ENCODE peak calls at places on chromosomes 11 and 22, in five cellular contexts. L, W, B, D and F are unnamed samples.

GRCh38 chr11:76793391-76793811 is 10.2 kb downstream of the TSKU start:
- ATAC-seq in D (peak), L (peak), B (no peak), W (no peak), F (peak)

GRCh38 chr11:46248270-46249102 is 29.0 kb upstream of the CREB3L1 start:
- ATAC-seq in W (no peak), B (no peak), L (no peak), D (no peak), F (no peak)

GRCh38 chr11:1041471-1041870 is 5.0 kb upstream of the MUC6 start:
- ATAC-seq in L (no peak), B (no peak), W (no peak), D (peak), F (no peak)

GRCh38 chr11:65915821-65916251 is 3.0 kb downstream of the C11orf68 start:
- ATAC-seq in L (peak), B (no peak), D (peak), W (no peak), F (peak)

GRCh38 chr11:17764446-17765218 is 30.1 kb downstream of the KCNC1 start:
- ATAC-seq in D (no peak), W (no peak), L (no peak), B (no peak), F (no peak)

GRCh38 chr11:8638300-8638699 is 44.2 kb downstream of the TRIM66 start:
- ATAC-seq in W (no peak), B (no peak), L (no peak), D (no peak), F (no peak)

GRCh38 chr11:117490019-117490679 is 162.5 kb downstream of the CEP164 start:
- ATAC-seq in B (no peak), L (no peak), W (no peak), D (no peak), F (no peak)

GRCh38 chr11:15673408-15673811 is 558.7 kb downstream of the INSC start:
- ATAC-seq in D (no peak), L (peak), B (no peak), W (no peak), F (no peak)

GRCh38 chr11:33997473-33998347 is 53.8 kb upstream of the CAPRIN1 start:
- ATAC-seq in B (no peak), D (peak), W (no peak), L (no peak), F (no peak)

GRCh38 chr11:75740681-75741080 is 23.0 kb downstream of the MOGAT2 start:
- ATAC-seq in D (no peak), L (no peak), B (no peak), W (no peak), F (no peak)

GRCh38 chr11:12914401-12914912 is 94.7 kb upstream of the RASSF10 start:
- ATAC-seq in L (peak), W (no peak), D (peak), B (no peak), F (peak)

GRCh38 chr11:122140535-122140934 is 24.5 kb upstream of the BLID start:
- ATAC-seq in W (no peak), D (no peak), L (no peak), B (no peak), F (no peak)

GRCh38 chr11:116697011-116697410 is 75.8 kb downstream of the BUD13 start:
- ATAC-seq in W (no peak), L (no peak), B (no peak), D (no peak), F (no peak)

GRCh38 chr11:127000291-127000968 is at the start of gene KIRREL3:
- ATAC-seq in D (no peak), B (no peak), L (no peak), W (no peak), F (no peak)

GRCh38 chr11:80297808-80298460 is 857.1 kb upstream of the TENM4 start:
- ATAC-seq in W (no peak), B (no peak), L (peak), D (no peak), F (no peak)

GRCh38 chr22:22894740-22895731 is 7.4 kb downstream of the IGLL5 start:
- ATAC-seq in D (no peak), L (no peak), B (no peak), W (no peak), F (no peak)

GRCh38 chr11:13206086-13206640 is 71.4 kb upstream of the BMAL1 start:
- ATAC-seq in B (no peak), L (no peak), D (no peak), W (no peak), F (no peak)

GRCh38 chr11:6992457-6993431 is 27.4 kb downstream of the ZNF214 start:
- ATAC-seq in L (no peak), W (no peak), B (no peak), D (no peak), F (peak)

GRCh38 chr11:10407055-10407454 is 48.0 kb upstream of the AMPD3 start:
- ATAC-seq in D (no peak), L (no peak), W (no peak), B (no peak), F (peak)

GRCh38 chr22:28244760-28245159 is 325.7 kb upstream of the PITPNB start:
- ATAC-seq in B (no peak), D (no peak), W (no peak), L (peak), F (no peak)

GRCh38 chr11:64865286-64866172 is 12.9 kb downstream of the EHD1 start:
- ATAC-seq in B (no peak), D (no peak), W (no peak), L (no peak), F (no peak)

GRCh38 chr11:113475160-113475761 is at the start of gene DRD2:
- ATAC-seq in B (no peak), W (no peak), L (no peak), D (peak), F (peak)

GRCh38 chr22:28799834-28800307 is 498 bp downstream of the XBP1 start:
- ATAC-seq in D (peak), B (peak), W (peak), L (peak), F (peak)

GRCh38 chr11:77104727-77105126 is 2.1 kb downstream of the OMP start:
- ATAC-seq in L (no peak), B (no peak), W (no peak), D (no peak), F (no peak)

GRCh38 chr11:9078113-9079041 is 13.0 kb downstream of the SCUBE2 start:
- ATAC-seq in L (no peak), B (no peak), D (no peak), W (no peak), F (no peak)

GRCh38 chr22:38454361-38455062 is 487 bp downstream of the KCNJ4 start:
- ATAC-seq in L (no peak), B (peak), D (peak), W (peak), F (peak)

GRCh38 chr22:46515208-46516111 is 22.0 kb downstream of the CELSR1 start:
- ATAC-seq in B (no peak), D (peak), L (no peak), W (no peak), F (no peak)

GRCh38 chr22:30754521-30754920 is 59.8 kb downstream of the OSBP2 start:
- ATAC-seq in D (no peak), B (no peak), W (no peak), L (no peak), F (no peak)

GRCh38 chr11:75241906-75242644 is 1.5 kb downstream of the TPBGL start:
- ATAC-seq in W (no peak), B (peak), L (no peak), D (no peak), F (no peak)

GRCh38 chr11:98561216-98561615 is 459.5 kb upstream of the CNTN5 start:
- ATAC-seq in B (no peak), D (no peak), L (no peak), W (no peak), F (no peak)